ENCODE peak calls at places on chromosomes 6 and 20, in seven cellular contexts. U is body of pancreas, K is foreskin fibroblast, C is neural crest cell, L is endothelial cell, T is mucosa of descending colon, E is cardiac fibroblast. A is an unnamed sample.

GRCh38 chr20:4604580-4604979 is 117.1 kb upstream of the PRND start:
- DNase-seq in T (no peak), U (no peak), C (no peak), L (no peak), E (no peak), K (peak), A (no peak)

GRCh38 chr6:44921787-44922186 is 406.3 kb upstream of the RUNX2 start:
- DNase-seq in C (no peak), L (no peak), T (no peak), U (peak), K (no peak), E (no peak), A (no peak)

GRCh38 chr20:50245561-50246366 is 55.1 kb downstream of the CEBPB start:
- DNase-seq in E (peak), C (no peak), L (no peak), T (no peak), K (peak), U (no peak), A (no peak)

GRCh38 chr6:113901482-113901881 is 44.3 kb downstream of the MARCKS start:
- DNase-seq in K (peak), L (no peak), C (no peak), U (no peak), E (peak), T (no peak), A (no peak)

GRCh38 chr20:38534756-38535155 is 46.2 kb upstream of the ADIG start:
- DNase-seq in K (no peak), T (no peak), C (no peak), L (no peak), U (no peak), E (no peak), A (no peak)

GRCh38 chr6:111185954-111186353 is 98.7 kb downstream of the SLC16A10 start:
- DNase-seq in E (no peak), K (no peak), C (no peak), L (no peak), U (peak), T (no peak), A (no peak)

GRCh38 chr6:35500782-35501181 is 3.9 kb upstream of the TEAD3 start:
- DNase-seq in K (peak), L (no peak), T (no peak), E (peak), U (no peak), C (no peak), A (no peak)

GRCh38 chr20:47181056-47181862 is 175.2 kb downstream of the ZMYND8 start:
- DNase-seq in L (no peak), K (peak), C (no peak), U (no peak), E (peak), T (no peak), A (no peak)

GRCh38 chr6:33279971-33280511 is 3.1 kb downstream of the B3GALT4 start:
- DNase-seq in C (peak), E (peak), T (no peak), U (peak), L (peak), K (peak), A (peak)

GRCh38 chr20:38985603-38986170 is 23.5 kb downstream of the DHX35 start:
- DNase-seq in U (no peak), T (no peak), L (no peak), K (peak), C (no peak), E (peak), A (no peak)

GRCh38 chr6:51570168-51570921 is 517.1 kb downstream of the PKHD1 start:
- DNase-seq in L (no peak), U (no peak), K (no peak), E (no peak), C (no peak), T (no peak), A (no peak)
- TF ChIP-seq CTCF in L (no peak), U (no peak), K (no peak), E (no peak), C (no peak), T (no peak), A (no peak)

DNA sequence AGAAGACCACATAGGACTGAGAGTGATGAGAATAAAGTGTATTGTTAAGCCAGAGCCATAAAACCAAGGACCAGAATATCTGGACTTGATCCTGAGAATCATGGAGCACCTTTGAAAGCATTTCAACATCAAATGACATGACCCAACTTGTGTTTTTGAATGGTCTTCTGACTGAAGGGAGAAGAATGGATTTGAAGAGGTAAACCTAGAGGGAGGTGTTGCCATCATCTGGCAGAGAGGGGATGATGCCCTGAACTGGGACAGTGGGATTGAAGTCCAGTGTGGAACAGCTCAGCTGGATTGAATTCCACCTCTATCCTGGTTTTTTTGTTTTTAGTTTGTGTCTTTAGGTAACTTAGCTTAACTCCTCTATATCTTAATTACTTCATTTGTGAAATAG is 570.0 kb downstream of the TBC1D32 start:
- DNase-seq in T (no peak), L (no peak), K (no peak), C (no peak), U (no peak), E (no peak), A (no peak)
- TF ChIP-seq CTCF in T (no peak), L (no peak), K (no peak), C (no peak), U (no peak), E (no peak), A (no peak)

GRCh38 chr20:62940875-62941274 is 2.9 kb downstream of the GID8 start:
- DNase-seq in T (no peak), U (no peak), L (no peak), K (no peak), E (no peak), C (no peak), A (no peak)

GRCh38 chr20:62936996-62937352 is 973 bp upstream of the GID8 start:
- DNase-seq in U (peak), K (peak), E (peak), L (no peak), T (no peak), C (no peak), A (no peak)

GRCh38 chr20:62935968-62936585 is 1.9 kb upstream of the GID8 start:
- DNase-seq in E (no peak), C (no peak), K (no peak), U (no peak), L (no peak), T (no peak), A (no peak)

GRCh38 chr20:62937353-62938104 is 418 bp upstream of the GID8 start:
- DNase-seq in E (peak), T (peak), K (peak), U (peak), L (peak), C (peak), A (peak)

GRCh38 chr20:62938105-62938888 is at the start of gene GID8:
- DNase-seq in L (peak), U (peak), C (peak), K (peak), E (peak), T (peak), A (no peak)
- TF ChIP-seq CTCF in L (no peak), U (peak), C (no peak), K (no peak), E (no peak), T (no peak), A (no peak)

GRCh38 chr20:1437222-1437904 is 29.3 kb downstream of the NSFL1C start:
- DNase-seq in C (peak), E (peak), T (peak), U (peak), K (peak), L (peak), A (peak)

GRCh38 chr20:1441133-1441532 is 25.5 kb downstream of the NSFL1C start:
- DNase-seq in L (no peak), K (no peak), T (no peak), U (no peak), E (no peak), C (no peak), A (no peak)

GRCh38 chr20:1438361-1438760 is 28.3 kb downstream of the NSFL1C start:
- DNase-seq in E (no peak), K (no peak), T (no peak), L (no peak), U (no peak), C (no peak), A (no peak)

GRCh38 chr20:1442304-1442703 is 24.3 kb downstream of the NSFL1C start:
- DNase-seq in T (no peak), K (no peak), U (no peak), C (no peak), L (no peak), E (no peak), A (no peak)

GRCh38 chr20:1440024-1440423 is 26.6 kb downstream of the NSFL1C start:
- DNase-seq in E (peak), K (peak), U (peak), L (peak), T (no peak), C (no peak), A (no peak)
- TF ChIP-seq CTCF in E (peak), K (peak), U (peak), L (no peak), T (no peak), C (no peak), A (no peak)

DNA sequence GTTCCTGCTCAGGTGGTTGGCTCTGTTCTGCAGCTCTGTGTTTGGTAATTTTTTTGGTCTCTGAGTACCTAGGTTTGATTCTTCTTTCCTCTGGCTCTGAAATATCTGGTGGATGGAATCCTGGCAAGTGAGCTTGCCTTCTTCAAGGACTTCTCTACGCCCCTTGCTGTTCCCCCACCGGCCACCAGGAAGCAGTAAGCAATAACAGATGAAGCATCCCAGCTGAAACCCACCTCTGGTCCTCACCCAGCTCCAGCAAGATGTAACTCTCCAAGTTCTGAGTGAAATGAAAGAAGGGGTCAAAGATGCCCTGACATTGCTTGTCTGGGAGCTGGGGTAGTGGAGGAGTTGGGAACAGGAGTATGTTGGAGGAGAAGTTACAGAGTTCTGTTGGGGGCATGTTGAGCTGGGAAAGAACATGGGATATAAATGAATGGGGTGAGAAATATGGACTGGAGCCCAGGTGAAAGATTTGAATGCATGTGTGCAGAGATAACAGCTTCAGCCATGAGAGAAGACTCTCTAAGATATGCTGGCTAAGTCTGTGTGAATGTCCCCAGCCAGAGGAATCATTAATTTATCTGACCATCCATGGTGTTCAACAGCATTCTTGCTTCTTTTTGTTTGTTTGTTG is 51.3 kb upstream of the GLP1R start:
- DNase-seq in C (peak), K (peak), E (peak), T (no peak), U (peak), L (peak), A (peak)
- TF ChIP-seq CTCF in C (peak), K (peak), E (peak), T (no peak), U (peak), L (peak), A (peak)